ENCODE peak calls at places on chromosomes 5 and 9, in five cellular contexts. U is HFFc6, X is progenitor cell of endocrine pancreas, C is NCI-H2029 treated with DMSO at 0.1 percent for 48 hours, H is choroid plexus epithelial cell. M is an unnamed sample.

GRCh38 chr5:36125868-36126267 is 25.8 kb downstream of the LMBRD2 start:
- DNase-seq in X (no peak), C (no peak), H (no peak), U (no peak), M (no peak)

GRCh38 chr5:111530298-111530740 is 18.0 kb upstream of the STARD4 start:
- DNase-seq in U (peak), H (peak), C (no peak), X (no peak), M (no peak)

GRCh38 chr9:35856206-35856605 is 14.0 kb downstream of the OR13J1 start:
- DNase-seq in H (no peak), C (no peak), X (no peak), U (no peak), M (no peak)

GRCh38 chr5:169442354-169443248 is 141.0 kb upstream of the SPDL1 start:
- DNase-seq in H (peak), U (no peak), C (no peak), X (no peak), M (no peak)

GRCh38 chr9:16032799-16033198 is 480.0 kb downstream of the CCDC171 start:
- DNase-seq in U (peak), X (no peak), H (peak), C (no peak), M (no peak)

GRCh38 chr9:36625006-36625600 is 52.4 kb downstream of the MELK start:
- DNase-seq in H (peak), X (no peak), U (peak), C (no peak), M (no peak)

GRCh38 chr9:136590788-136591187 is 44.9 kb upstream of the NOTCH1 start:
- DNase-seq in X (no peak), U (no peak), C (no peak), H (no peak), M (no peak)

GRCh38 chr5:61603211-61603908 is 271.3 kb downstream of the ZSWIM6 start:
- DNase-seq in X (no peak), H (peak), C (no peak), U (no peak), M (no peak)

GRCh38 chr5:77761606-77762005 is 14.5 kb downstream of the TBCA start:
- DNase-seq in H (no peak), U (no peak), X (no peak), C (no peak), M (no peak)

GRCh38 chr5:122415481-122416120 is 103.6 kb downstream of the SNCAIP start:
- DNase-seq in X (peak), C (peak), U (peak), H (peak), M (peak)

GRCh38 chr5:72517961-72518690 is 10.9 kb upstream of the ZNF366 start:
- DNase-seq in U (no peak), H (peak), X (no peak), C (no peak), M (no peak)

GRCh38 chr9:118595719-118596305 is 773.4 kb downstream of the BRINP1 start:
- DNase-seq in H (peak), X (no peak), U (peak), C (peak), M (no peak)

GRCh38 chr9:86971742-86972141 is 24.4 kb upstream of the GAS1 start:
- DNase-seq in X (no peak), C (no peak), H (no peak), U (no peak), M (no peak)

GRCh38 chr9:4020747-4021296 is 279.0 kb downstream of the GLIS3 start:
- DNase-seq in X (no peak), H (no peak), U (no peak), C (no peak), M (peak)

GRCh38 chr9:31799953-31800609 is 584.4 kb upstream of the ACO1 start:
- DNase-seq in H (peak), C (peak), U (no peak), X (no peak), M (peak)

GRCh38 chr5:3352711-3353110 is 242.9 kb upstream of the IRX1 start:
- DNase-seq in U (no peak), C (no peak), H (no peak), X (no peak), M (no peak)

GRCh38 chr5:19488786-19489185 is 499.2 kb downstream of the CDH18 start:
- DNase-seq in U (no peak), X (no peak), C (no peak), H (no peak), M (no peak)

GRCh38 chr5:41908374-41909079 is 4.4 kb downstream of the RIMOC1 start:
- DNase-seq in X (no peak), H (peak), U (peak), C (no peak), M (no peak)

GRCh38 chr5:138960145-138960692 is 85.1 kb upstream of the LRRTM2 start:
- DNase-seq in H (no peak), U (no peak), C (peak), X (no peak), M (no peak)

GRCh38 chr5:168578006-168578405 is 1.2 kb downstream of the PANK3 start:
- DNase-seq in U (no peak), H (peak), X (no peak), C (no peak), M (no peak)

GRCh38 chr5:119318256-119318914 is 37.4 kb upstream of the TNFAIP8 start:
- DNase-seq in C (no peak), X (no peak), H (peak), U (no peak), M (no peak)

GRCh38 chr5:9483251-9483650 is 62.6 kb downstream of the SEMA5A start:
- DNase-seq in X (no peak), C (no peak), H (peak), U (peak), M (no peak)

GRCh38 chr5:16815432-16815831 is 120.7 kb downstream of the MYO10 start:
- DNase-seq in X (no peak), C (no peak), H (no peak), U (no peak), M (no peak)

GRCh38 chr5:133343196-133343595 is 269.1 kb downstream of the FSTL4 start:
- DNase-seq in U (no peak), C (no peak), H (no peak), X (no peak), M (no peak)

GRCh38 chr5:112419050-112419595 is at the start of gene EPB41L4A:
- DNase-seq in H (no peak), C (no peak), U (no peak), X (peak), M (peak)

GRCh38 chr5:160434022-160434531 is 12.4 kb downstream of the PTTG1 start:
- DNase-seq in U (no peak), C (peak), H (no peak), X (peak), M (no peak)

GRCh38 chr9:79621916-79622575 is 50.3 kb downstream of the TLE4 start:
- DNase-seq in U (no peak), H (no peak), C (no peak), X (no peak), M (no peak)

GRCh38 chr9:116285320-116285719 is 131.7 kb downstream of the PAPPA start:
- DNase-seq in H (no peak), U (no peak), C (no peak), X (no peak), M (no peak)

GRCh38 chr9:114059047-114059803 is 18.9 kb downstream of the AMBP start:
- DNase-seq in U (no peak), X (no peak), H (peak), C (no peak), M (no peak)

GRCh38 chr9:79600466-79600865 is 28.7 kb downstream of the TLE4 start:
- DNase-seq in X (no peak), U (no peak), C (no peak), H (no peak), M (no peak)

GRCh38 chr9:100911273-100911672 is 117.3 kb upstream of the PLPPR1 start:
- DNase-seq in X (no peak), U (no peak), H (no peak), C (peak), M (no peak)